ENCODE peak calls at places on chromosomes 2 and 18, in eight cellular contexts. O, I, G, R, A, B, F and D are unnamed samples.

GRCh38 chr2:118190365-118190916 is 102.2 kb downstream of the INSIG2 start:
- DNase-seq in G (no peak), A (peak), R (no peak), I (peak), B (peak), O (peak), F (peak), D (no peak)

GRCh38 chr2:172295677-172296076 is 131.7 kb upstream of the ITGA6 start:
- DNase-seq in O (no peak), R (no peak), A (no peak), G (no peak), F (no peak), B (no peak), I (no peak), D (no peak)

GRCh38 chr18:35983818-35984217 is 11.3 kb downstream of the RMP24 start:
- DNase-seq in O (peak), I (no peak), F (no peak), A (no peak), R (no peak), B (peak), G (no peak), D (no peak)

GRCh38 chr2:9217838-9218770 is 11.5 kb downstream of the ASAP2 start:
- DNase-seq in O (peak), A (no peak), R (no peak), G (no peak), F (no peak), I (peak), B (peak), D (no peak)

GRCh38 chr2:100924520-100925451 is 77.3 kb upstream of the RPL31 start:
- DNase-seq in G (no peak), I (no peak), F (no peak), O (no peak), B (peak), R (peak), A (no peak), D (no peak)

GRCh38 chr2:1940660-1941059 is 196.3 kb upstream of the PXDN start:
- DNase-seq in R (peak), G (no peak), B (no peak), F (no peak), I (no peak), O (no peak), A (no peak), D (no peak)

GRCh38 chr2:140383781-140384180 is 1603.6 kb upstream of the NXPH2 start:
- DNase-seq in A (no peak), B (no peak), I (no peak), G (no peak), R (no peak), O (no peak), F (no peak), D (no peak)

GRCh38 chr2:128536925-128537620 is 218.4 kb upstream of the HS6ST1 start:
- DNase-seq in O (peak), R (peak), B (peak), G (no peak), I (peak), F (no peak), A (no peak), D (no peak)

GRCh38 chr2:212536385-212537310 is 2.0 kb downstream of the ERBB4 start:
- DNase-seq in R (peak), A (peak), F (no peak), O (peak), I (peak), G (no peak), B (peak), D (no peak)

GRCh38 chr2:105114551-105114950 is 76.7 kb downstream of the MRPS9 start:
- DNase-seq in I (peak), R (peak), A (peak), G (no peak), F (peak), O (peak), B (peak), D (peak)

GRCh38 chr2:191488135-191488534 is 189.8 kb upstream of the NABP1 start:
- DNase-seq in F (no peak), I (no peak), R (no peak), O (peak), G (no peak), B (peak), A (no peak), D (no peak)

GRCh38 chr18:48038636-48039035 is 108.2 kb upstream of the SMAD2 start:
- DNase-seq in B (no peak), G (no peak), I (no peak), F (no peak), O (no peak), R (no peak), A (no peak), D (no peak)

GRCh38 chr2:205484717-205485116 is 197.6 kb upstream of the NRP2 start:
- DNase-seq in F (no peak), A (no peak), B (no peak), R (no peak), G (no peak), O (no peak), I (no peak), D (no peak)

GRCh38 chr2:189002079-189002478 is 27.9 kb downstream of the COL3A1 start:
- DNase-seq in B (peak), G (no peak), A (no peak), O (peak), I (no peak), F (no peak), R (peak), D (no peak)

GRCh38 chr2:224682121-224682520 is 34.0 kb downstream of the CCDC195 start:
- DNase-seq in O (no peak), A (peak), R (no peak), I (peak), G (no peak), F (peak), B (no peak), D (no peak)

GRCh38 chr2:31831585-31831984 is 179.2 kb downstream of the MEMO1 start:
- DNase-seq in G (no peak), I (no peak), B (peak), F (no peak), O (peak), A (no peak), R (no peak), D (no peak)

GRCh38 chr2:108968619-108969018 is 20.4 kb downstream of the EDAR start:
- DNase-seq in F (no peak), B (no peak), I (peak), O (peak), G (no peak), R (peak), A (no peak), D (no peak)

GRCh38 chr2:75311993-75312392 is 112.7 kb upstream of the TACR1 start:
- DNase-seq in F (no peak), O (no peak), G (no peak), I (peak), B (no peak), A (no peak), R (peak), D (peak)